ENCODE peak calls at places on chromosomes 12 and 14, in seven cellular contexts. Q, O, S, P, M, I and H are unnamed samples.

GRCh38 chr14:64910847-64911495 is 3.3 kb upstream of the CHURC1 start:
- DNase-seq in P (no peak), Q (no peak), M (no peak), I (no peak), O (no peak), S (no peak), H (no peak)

GRCh38 chr12:13973981-13974380 is 7.4 kb downstream of the GRIN2B start:
- DNase-seq in I (no peak), P (no peak), M (peak; percentile 36), S (no peak), O (no peak), Q (no peak), H (no peak)

GRCh38 chr12:63294327-63294632 is 143.3 kb upstream of the AVPR1A start:
- DNase-seq in O (no peak), M (no peak), P (no peak), I (no peak), Q (no peak), S (no peak), H (no peak)

GRCh38 chr12:52280796-52281560 is 6.5 kb downstream of the KRT86 start:
- DNase-seq in M (peak; percentile 47), O (peak; percentile 25), S (peak; percentile 50), I (peak; percentile 47), P (peak; percentile 58), Q (no peak), H (peak; percentile 58)

GRCh38 chr12:90672081-90672480 is 282.9 kb downstream of the CCER1 start:
- DNase-seq in M (no peak), S (no peak), P (no peak), I (no peak), O (no peak), Q (no peak), H (no peak)

GRCh38 chr12:51904951-51905471 is 2.3 kb upstream of the ACVRL1 start:
- DNase-seq in Q (no peak), O (no peak), M (no peak), I (no peak), S (peak; percentile 32), P (peak; percentile 72), H (no peak)

GRCh38 chr12:58727526-58727925 is 192.8 kb downstream of the LRIG3 start:
- DNase-seq in Q (no peak), O (no peak), P (no peak), I (no peak), M (no peak), S (no peak), H (no peak)

GRCh38 chr14:94284221-94284620 is 8.8 kb downstream of the SERPINA10 start:
- DNase-seq in P (no peak), Q (no peak), M (no peak), O (no peak), I (no peak), S (no peak), H (no peak)

GRCh38 chr12:77435446-77436091 is 370.2 kb upstream of the E2F7 start:
- DNase-seq in I (no peak), M (no peak), Q (no peak), P (no peak), S (no peak), O (no peak), H (no peak)

GRCh38 chr12:49880756-49881390 is 22.8 kb downstream of the FAIM2 start:
- DNase-seq in O (no peak), Q (no peak), M (no peak), I (no peak), P (peak; percentile 31), S (no peak), H (no peak)

GRCh38 chr12:51828951-51829581 is 19.5 kb downstream of the FIGNL2 start:
- DNase-seq in Q (peak; percentile 64), S (no peak), M (no peak), O (no peak), P (no peak), I (no peak), H (no peak)

GRCh38 chr12:90069711-90070110 is 361.1 kb upstream of the ATP2B1 start:
- DNase-seq in P (no peak), I (no peak), O (no peak), S (no peak), M (no peak), Q (no peak), H (no peak)

GRCh38 chr14:96564389-96564788 is 62.2 kb downstream of the PAPOLA start:
- DNase-seq in O (no peak), I (no peak), Q (no peak), P (no peak), M (no peak), S (no peak), H (no peak)

GRCh38 chr12:26953447-26953846 is 15.2 kb downstream of the FGFR1OP2 start:
- DNase-seq in P (no peak), O (no peak), I (no peak), M (no peak), S (peak; percentile 38), Q (no peak), H (no peak)

GRCh38 chr12:105351523-105351922 is 21.0 kb downstream of the C12orf75 start:
- DNase-seq in I (no peak), M (no peak), S (no peak), P (no peak), O (no peak), Q (no peak), H (no peak)

GRCh38 chr12:95198914-95199313 is 18.4 kb downstream of the FGD6 start:
- DNase-seq in S (no peak), I (no peak), P (no peak), Q (no peak), O (no peak), M (no peak), H (no peak)

GRCh38 chr14:72253503-72253902 is 321.3 kb downstream of the RGS6 start:
- DNase-seq in P (no peak), O (no peak), M (no peak), S (no peak), Q (no peak), I (no peak), H (no peak)

GRCh38 chr12:100741084-100741711 is 53.4 kb upstream of the ANO4 start:
- DNase-seq in Q (no peak), M (no peak), I (no peak), P (no peak), O (peak; percentile 27), S (no peak), H (no peak)

GRCh38 chr14:73176673-73177072 is 40.4 kb downstream of the PSEN1 start:
- DNase-seq in O (no peak), Q (no peak), P (no peak), I (no peak), M (no peak), S (no peak), H (no peak)

DNA sequence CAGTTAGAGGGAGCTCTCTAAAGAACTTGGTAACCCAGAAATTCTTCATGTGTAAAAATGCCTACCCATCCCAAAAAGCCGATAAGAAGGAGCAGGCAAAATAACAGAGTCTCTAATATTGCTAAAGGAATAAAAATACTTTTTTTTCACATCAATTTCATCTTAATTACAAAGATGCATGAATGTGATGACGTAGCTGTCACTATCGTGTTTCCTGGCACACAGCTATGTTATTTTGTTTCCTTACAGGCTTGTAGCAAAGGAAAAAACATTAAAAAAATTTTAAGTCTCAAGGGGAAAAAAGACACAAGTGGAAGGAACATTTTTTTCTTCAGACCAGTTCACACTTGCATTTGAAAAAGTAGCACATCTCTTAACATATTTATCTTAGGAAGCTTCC is 10.3 kb upstream of the LGALS3 start:
- DNase-seq in O (no peak), P (no peak), I (no peak), Q (no peak), S (no peak), M (no peak), H (no peak)
- H3K4me1 ChIP-seq in O (peaks cover 16% of the 10 kb centered on the region), P (peaks cover 61% of the 10 kb centered on the region), I (peaks cover 32% of the 10 kb centered on the region), Q (no peaks in the 10 kb centered on the region), S (peaks cover 16% of the 10 kb centered on the region), M (peaks cover 28% of the 10 kb centered on the region), H (peaks cover 20% of the 10 kb centered on the region)

GRCh38 chr12:102396276-102396675 is 84.1 kb downstream of the IGF1 start:
- DNase-seq in S (no peak), P (no peak), M (no peak), O (no peak), Q (no peak), I (no peak), H (no peak)

GRCh38 chr12:102388469-102388868 is 91.9 kb downstream of the IGF1 start:
- DNase-seq in S (no peak), M (no peak), O (no peak), Q (no peak), I (no peak), P (no peak), H (no peak)

GRCh38 chr12:102390068-102390467 is 90.3 kb downstream of the IGF1 start:
- DNase-seq in S (no peak), Q (no peak), I (no peak), O (no peak), P (no peak), M (no peak), H (no peak)

GRCh38 chr12:102399653-102400052 is 80.7 kb downstream of the IGF1 start:
- DNase-seq in M (no peak), P (no peak), Q (no peak), I (no peak), S (no peak), O (no peak), H (no peak)

DNA sequence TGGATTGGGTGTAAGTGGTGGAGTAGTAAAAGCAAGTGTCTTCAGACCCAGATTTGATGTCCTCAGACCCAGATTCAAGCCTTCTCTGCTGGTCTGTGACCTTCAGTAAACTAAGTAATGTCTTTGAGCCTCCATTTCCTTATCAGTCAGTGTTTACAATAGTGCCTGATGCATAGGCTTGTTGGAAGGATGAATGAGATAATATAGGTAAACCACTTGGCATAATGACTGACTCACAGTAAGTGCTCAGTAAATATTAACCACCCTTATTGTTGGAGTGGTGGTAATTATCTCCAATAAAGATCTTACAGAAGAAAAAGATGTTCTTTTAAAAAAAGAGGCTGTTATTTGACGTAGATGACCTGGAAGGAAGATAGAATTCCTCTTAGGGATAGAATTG is 86.2 kb downstream of the IGF1 start:
- DNase-seq in P (no peak), Q (no peak), I (no peak), M (no peak), S (no peak), O (no peak), H (no peak)
- H3K27ac ChIP-seq in P (no peak overlapping the region), Q (no peak overlapping the region), I (no peak overlapping the region), M (no peak overlapping the region), S (no peak overlapping the region), O (no peak overlapping the region), H (no peak overlapping the region)

DNA sequence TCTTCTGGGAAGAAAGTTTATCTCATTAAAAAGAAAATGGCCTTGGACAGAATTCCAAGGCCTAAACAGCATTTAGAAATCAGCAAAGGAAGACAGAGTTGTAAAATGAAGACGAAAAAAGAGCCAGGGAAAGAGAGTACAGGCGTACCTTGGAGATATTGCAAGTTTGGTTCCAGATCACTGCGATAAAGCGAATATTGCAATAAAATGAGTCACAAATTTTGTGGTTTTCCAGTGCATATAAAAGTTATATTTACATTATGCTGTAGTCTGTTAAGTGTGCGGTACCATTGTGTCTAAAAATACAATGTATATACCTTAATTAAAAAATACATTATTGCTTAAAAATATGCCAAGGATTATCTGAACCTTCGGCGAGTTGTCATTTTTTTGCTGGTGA is 9.0 kb downstream of the PCNX1 start:
- DNase-seq in M (no peak), Q (no peak), O (no peak), P (no peak), I (no peak), S (no peak), H (no peak)
- H3K4me1 ChIP-seq in M (peaks cover 7% of the 10 kb centered on the region), Q (no peaks in the 10 kb centered on the region), O (no peaks in the 10 kb centered on the region), P (peaks cover 56% of the 10 kb centered on the region), I (peaks cover 10% of the 10 kb centered on the region), S (peaks cover 11% of the 10 kb centered on the region), H (no peaks in the 10 kb centered on the region)

DNA sequence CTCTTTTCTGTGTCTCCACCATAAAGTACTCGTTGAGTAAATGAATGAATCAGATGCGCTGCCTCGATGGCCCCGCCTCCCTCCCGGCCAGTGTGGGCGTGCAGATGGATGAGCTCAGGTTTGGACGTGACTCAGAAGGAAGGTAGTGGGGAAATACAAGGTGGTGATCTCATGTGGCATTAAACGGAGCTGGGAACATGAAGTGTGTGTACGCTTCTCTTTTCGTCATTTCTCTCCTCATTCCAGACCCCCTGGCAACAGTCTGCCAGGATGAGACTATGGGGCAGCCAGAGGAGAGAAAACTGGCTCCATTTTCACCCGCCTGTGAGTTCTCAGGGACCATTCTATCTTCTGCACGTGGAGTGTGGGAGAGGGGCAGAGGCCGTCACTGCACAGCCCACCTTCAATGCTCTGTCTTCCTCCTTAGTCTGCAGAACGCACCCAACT is 91.6 kb downstream of the TSPAN9 start:
- DNase-seq in P (no peak), M (no peak), Q (no peak), I (no peak), O (no peak), S (no peak), H (peak; percentile 77)
- H3K27ac ChIP-seq in P (no peak overlapping the region), M (no peak overlapping the region), Q (no peak overlapping the region), I (no peak overlapping the region), O (no peak overlapping the region), S (no peak overlapping the region), H (no peak overlapping the region)